ENCODE peak calls at places on chromosomes 2 and 18, in seven cellular contexts. U is RWPE1; T is naive B cell; J is stimulated activated CD8-positive, alpha-beta memory T cell treated with anti-CD3 and anti-CD28 coated beads, Interleukin-7, amount 100 ng/mL, for 4 hours; Q is effector memory CD4-positive, alpha-beta T cell; E is retinal pigment epithelial cell; Y is NCI-H2081. H is an unnamed sample.

GRCh38 chr2:52000156-52000855 is 968.4 kb upstream of the NRXN1 start:
- DNase-seq in U (no peak), T (no peak), J (no peak), Q (no peak), E (no peak), Y (no peak), H (no peak)

GRCh38 chr2:189015378-189015777 is 41.2 kb downstream of the COL3A1 start:
- DNase-seq in U (no peak), T (no peak), J (no peak), Q (no peak), E (no peak), Y (no peak), H (no peak)

GRCh38 chr2:236593956-236594355 is 24.3 kb downstream of the ACKR3 start:
- DNase-seq in U (no peak), T (no peak), J (no peak), Q (no peak), E (no peak), Y (no peak), H (no peak)

GRCh38 chr2:104850322-104851184 is 3.4 kb upstream of the POU3F3 start:
- DNase-seq in U (no peak), T (no peak), J (no peak), Q (no peak), E (no peak), Y (no peak), H (no peak)

GRCh38 chr2:26086155-26086634 is 52.3 kb downstream of the RAB10 start:
- DNase-seq in U (no peak), T (no peak), J (no peak), Q (no peak), E (no peak), Y (no peak), H (no peak)

GRCh38 chr18:74796928-74797576 is 199.4 kb downstream of the ZNF407 start:
- DNase-seq in U (peak), T (no peak), J (no peak), Q (no peak), E (peak), Y (peak), H (no peak)

GRCh38 chr18:58045265-58046086 is 1.4 kb downstream of the NEDD4L start:
- DNase-seq in U (peak), T (peak), J (no peak), Q (no peak), E (no peak), Y (no peak), H (no peak)

GRCh38 chr2:229980440-229981184 is 58.3 kb downstream of the FBXO36 start:
- DNase-seq in U (peak), T (no peak), J (no peak), Q (no peak), E (no peak), Y (no peak), H (no peak)

GRCh38 chr2:51219468-51219867 is 187.5 kb upstream of the NRXN1 start:
- DNase-seq in U (no peak), T (no peak), J (no peak), Q (no peak), E (no peak), Y (no peak), H (no peak)